ENCODE peak calls at places on chromosome 2, in four cellular contexts. L, K, M and B are unnamed samples.

GRCh38 chr2:85898881-85899280 is 10.1 kb upstream of the ST3GAL5 start:
- DNase-seq in L (no peak), K (no peak), M (no peak), B (no peak)

GRCh38 chr2:173150963-173151362 is 75.3 kb downstream of the MAP3K20 start:
- DNase-seq in L (no peak), K (no peak), M (no peak), B (no peak)

GRCh38 chr2:43852196-43852730 is 13.5 kb downstream of the ABCG8 start:
- DNase-seq in L (no peak), K (no peak), M (no peak), B (peak; percentile 1)

GRCh38 chr2:98359986-98360385 is 13.7 kb downstream of the CNGA3 start:
- DNase-seq in L (no peak), K (no peak), M (no peak), B (no peak)

GRCh38 chr2:120586507-120587283 is 149.0 kb upstream of the GLI2 start:
- DNase-seq in L (peak; percentile 40), K (no peak), M (no peak), B (no peak)

GRCh38 chr2:54876764-54877163 is 153.3 kb downstream of the EML6 start:
- DNase-seq in L (no peak), K (no peak), M (no peak), B (no peak)

GRCh38 chr2:86078801-86079545 is 26.7 kb downstream of the POLR1A start:
- DNase-seq in L (no peak), K (peak; percentile 69), M (no peak), B (no peak)

GRCh38 chr2:120552800-120553471 is 182.7 kb upstream of the GLI2 start:
- DNase-seq in L (peak; percentile 94), K (peak; percentile 78), M (peak; percentile 90), B (peak; percentile 90)

GRCh38 chr2:152466041-152466440 is 131.1 kb downstream of the FMNL2 start:
- DNase-seq in L (no peak), K (peak; percentile 43), M (no peak), B (peak; percentile 24)

GRCh38 chr2:113211226-113212105 is 37.7 kb downstream of the PSD4 start:
- DNase-seq in L (no peak), K (peak; percentile 95), M (peak; percentile 29), B (no peak)

GRCh38 chr2:17771956-17772355 is 18.0 kb downstream of the GEN1 start:
- DNase-seq in L (no peak), K (no peak), M (no peak), B (no peak)

GRCh38 chr2:20241973-20242726 is 17.2 kb upstream of the SDC1 start:
- DNase-seq in L (peak; percentile 74), K (no peak), M (no peak), B (peak; percentile 63)

GRCh38 chr2:198630384-198630783 is 826.0 kb downstream of the PLCL1 start:
- DNase-seq in L (no peak), K (no peak), M (no peak), B (no peak)

GRCh38 chr2:205731521-205731965 is 49.2 kb downstream of the NRP2 start:
- DNase-seq in L (no peak), K (peak; percentile 73), M (peak; percentile 29), B (no peak)

GRCh38 chr2:240836781-240837467 is 16.9 kb upstream of the KIF1A start:
- DNase-seq in L (no peak), K (no peak), M (no peak), B (no peak)

GRCh38 chr2:230974096-230974913 is 21.6 kb upstream of the SPATA3 start:
- DNase-seq in L (no peak), K (no peak), M (no peak), B (no peak)

GRCh38 chr2:30412392-30413321 is 34.4 kb upstream of the LCLAT1 start:
- DNase-seq in L (no peak), K (no peak), M (no peak), B (no peak)

GRCh38 chr2:66490588-66491001 is 55.7 kb downstream of the MEIS1 start:
- DNase-seq in L (no peak), K (no peak), M (no peak), B (no peak)

DNA sequence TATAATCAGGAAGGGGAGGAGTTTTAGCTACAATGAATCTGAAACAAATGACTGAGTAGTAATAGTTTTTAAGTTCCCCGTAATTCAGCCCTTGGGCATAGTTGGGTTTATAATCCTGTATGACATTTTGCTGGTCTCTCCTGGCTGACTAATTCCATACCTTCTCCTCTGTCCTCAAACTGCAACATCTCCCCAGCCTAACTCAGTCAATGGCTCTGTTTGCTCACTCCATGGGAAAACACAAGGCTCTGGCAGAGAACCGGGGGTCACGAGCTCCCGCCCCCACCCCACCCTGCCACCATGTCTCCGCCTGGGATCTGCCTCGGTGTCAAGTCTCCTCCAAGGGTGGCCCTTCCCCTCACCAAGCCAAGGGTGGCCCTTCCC is 168.6 kb downstream of the HDAC4 start:
- DNase-seq in L (no peak), K (no peak), M (no peak), B (no peak)
- TF ChIP-seq NR3C1 in L (no peak), K (no peak), M (no peak), B (no peak)

GRCh38 chr2:32342811-32343210 is 14.0 kb upstream of the BIRC6 start:
- DNase-seq in L (no peak), K (no peak), M (no peak), B (no peak)
- TF ChIP-seq NR3C1 in L (no peak), K (no peak), M (no peak), B (no peak)

GRCh38 chr2:26195006-26195961 is 22.4 kb downstream of the GAREM2 start:
- DNase-seq in L (no peak), K (no peak), M (no peak), B (no peak)

GRCh38 chr2:26190369-26190768 is 17.5 kb downstream of the GAREM2 start:
- DNase-seq in L (no peak), K (no peak), M (no peak), B (no peak)

GRCh38 chr2:26196683-26197418 is 24.0 kb downstream of the GAREM2 start:
- DNase-seq in L (no peak), K (no peak), M (no peak), B (no peak)

GRCh38 chr2:26191316-26192159 is 18.6 kb downstream of the GAREM2 start:
- DNase-seq in L (no peak), K (no peak), M (no peak), B (peak; percentile 59)

DNA sequence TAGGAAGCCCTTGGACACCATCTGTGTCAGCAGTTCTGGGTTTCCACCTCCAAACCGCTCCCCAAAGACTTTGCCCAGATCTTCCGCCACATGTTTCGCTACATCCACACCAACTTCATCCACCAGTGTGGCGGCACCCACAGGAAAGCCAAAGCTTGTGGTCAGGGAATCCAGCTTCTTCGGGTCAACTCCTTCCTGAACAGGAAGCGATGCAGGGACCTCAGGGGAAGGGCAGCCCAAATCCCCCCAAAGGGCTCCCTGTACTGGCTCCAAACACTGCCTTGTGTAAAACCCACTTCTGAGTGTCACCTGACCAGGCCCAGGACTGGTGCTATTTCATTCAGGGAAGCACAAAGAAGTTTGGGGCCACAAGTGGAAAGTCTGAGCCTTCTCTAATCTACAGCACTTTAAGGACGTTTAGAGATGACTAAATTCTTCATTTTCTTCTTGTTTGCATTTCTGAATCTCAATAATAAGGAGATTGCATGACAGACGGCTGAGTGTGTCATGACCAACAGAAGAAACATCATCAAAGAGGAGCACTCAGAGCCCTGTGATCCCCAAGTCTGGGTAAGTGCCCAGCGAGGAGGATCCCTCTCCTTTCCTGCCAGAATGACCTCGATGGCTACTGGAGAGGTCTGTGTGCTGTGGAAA is 20.8 kb downstream of the GAREM2 start:
- DNase-seq in L (no peak), K (no peak), M (no peak), B (no peak)
- TF ChIP-seq NR3C1 in L (no peak), K (no peak), M (no peak), B (no peak)

GRCh38 chr2:74867841-74868658 is 34.1 kb downstream of the HK2 start:
- DNase-seq in L (no peak), K (peak; percentile 40), M (no peak), B (no peak)
- TF ChIP-seq NR3C1 in L (no peak), K (no peak), M (no peak), B (no peak)

GRCh38 chr2:10933700-10934225 is 22.0 kb downstream of the KCNF1 start:
- DNase-seq in L (no peak), K (no peak), M (no peak), B (no peak)
- TF ChIP-seq NR3C1 in L (no peak), K (no peak), M (no peak), B (no peak)

DNA sequence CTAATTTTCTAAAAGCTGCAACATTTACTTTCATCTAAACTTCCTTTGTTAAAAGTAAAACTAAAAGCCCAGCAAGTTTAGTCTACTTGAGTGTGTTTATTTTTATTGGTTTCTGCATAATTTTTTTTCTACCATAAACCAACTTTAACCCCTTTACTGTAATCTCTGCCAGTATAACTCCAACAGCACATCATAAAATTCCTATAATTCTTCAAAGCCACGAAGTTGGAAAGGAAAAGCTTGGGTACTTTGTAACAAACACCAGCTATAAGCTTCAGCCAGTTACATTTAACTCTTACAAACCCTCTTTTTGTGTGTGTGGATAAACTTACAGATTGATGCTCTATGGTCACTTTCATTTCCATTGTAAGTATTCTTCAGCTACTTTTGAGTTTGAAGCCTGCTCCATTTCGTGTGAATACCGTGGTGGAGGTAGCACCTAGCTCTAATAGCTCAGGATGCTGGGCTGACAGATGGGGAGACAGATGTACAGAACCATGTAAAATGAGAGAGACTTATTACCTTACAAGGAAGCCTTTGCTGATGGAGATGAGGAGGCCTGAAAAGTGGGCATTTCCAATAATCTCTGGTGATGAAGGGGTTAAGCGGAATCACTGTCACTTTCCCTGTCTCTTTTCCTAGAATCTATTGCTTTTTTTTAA is 42.5 kb downstream of the ZEB2 start:
- DNase-seq in L (no peak), K (no peak), M (no peak), B (no peak)
- TF ChIP-seq NR3C1 in L (no peak), K (no peak), M (no peak), B (no peak)